ENCODE peak calls at places on chromosomes 7 and 10, in seven cellular contexts. S is NCI-H1092 treated with DMSO at 0.1 percent for 48 hours; G is stimulated activated CD8-positive, alpha-beta memory T cell treated with anti-CD3 and anti-CD28 coated beads, Interleukin-4, amount 100 ng/mL, for 4 hours; D is ELF-1; Y is activated T-cell treated with anti-CD3 and anti-CD28 coated beads, Interleukin-2, amount 50 U/mL, for 1 hour; Q is activated CD8-positive, alpha-beta memory T cell treated with anti-CD3 and anti-CD28 coated beads, Interleukin-2, amount 50 U/mL, for 48 hours; K is AG20443. P is an unnamed sample.
A peak's percentile ranks its signal among the peaks of the same experiment; 100 is the strongest.

GRCh38 chr7:81120141-81120540 is 201.3 kb upstream of the SEMA3C start:
- DNase-seq in S (no peak), G (no peak), D (no peak), Y (no peak), Q (no peak), K (no peak), P (no peak)

GRCh38 chr7:41994046-41994745 is 242.8 kb downstream of the GLI3 start:
- DNase-seq in S (no peak), G (no peak), D (no peak), Y (no peak), Q (no peak), K (no peak), P (no peak)

GRCh38 chr7:35697414-35698175 is 2.7 kb upstream of the HERPUD2 start:
- DNase-seq in S (no peak), G (no peak), D (peak; percentile 55), Y (no peak), Q (no peak), K (peak; percentile 46), P (no peak)

GRCh38 chr7:156725074-156725473 is 84.5 kb downstream of the RNF32 start:
- DNase-seq in S (peak; percentile 11), G (no peak), D (no peak), Y (no peak), Q (no peak), K (no peak), P (no peak)

GRCh38 chr7:155603190-155603857 is 41.1 kb upstream of the RBM33 start:
- DNase-seq in S (no peak), G (no peak), D (no peak), Y (no peak), Q (no peak), K (no peak), P (no peak)

GRCh38 chr7:38068461-38068860 is 109.6 kb upstream of the STARD3NL start:
- DNase-seq in S (no peak), G (no peak), D (no peak), Y (no peak), Q (no peak), K (no peak), P (no peak)

GRCh38 chr7:116210345-116211005 is at the start of gene TES:
- DNase-seq in S (peak; percentile 55), G (peak; percentile 35), D (peak; percentile 86), Y (peak; percentile 76), Q (peak; percentile 86), K (peak; percentile 83), P (peak; percentile 80)

GRCh38 chr7:31772211-31772610 is 85.2 kb downstream of the PPP1R17 start:
- DNase-seq in S (no peak), G (no peak), D (no peak), Y (no peak), Q (no peak), K (no peak), P (no peak)

GRCh38 chr7:135509589-135509838 is 388 bp downstream of the CNOT4 start:
- DNase-seq in S (no peak), G (no peak), D (no peak), Y (no peak), Q (no peak), K (no peak), P (no peak)

GRCh38 chr7:9488555-9488954 is 1055.1 kb downstream of the NXPH1 start:
- DNase-seq in S (no peak), G (no peak), D (no peak), Y (no peak), Q (no peak), K (peak; percentile 3), P (no peak)

GRCh38 chr10:14040787-14041631 is 289.7 kb downstream of the FRMD4A start:
- DNase-seq in S (no peak), G (no peak), D (no peak), Y (no peak), Q (no peak), K (no peak), P (no peak)

GRCh38 chr10:129709627-129710509 is 242.8 kb downstream of the MGMT start:
- DNase-seq in S (no peak), G (no peak), D (no peak), Y (no peak), Q (no peak), K (no peak), P (no peak)

GRCh38 chr10:89555688-89556445 is 20.5 kb upstream of the SLC16A12 start:
- DNase-seq in S (no peak), G (no peak), D (peak; percentile 10), Y (no peak), Q (no peak), K (no peak), P (no peak)

GRCh38 chr7:3095046-3095445 is 51.4 kb upstream of the CARD11 start:
- DNase-seq in S (no peak), G (peak; percentile 12), D (no peak), Y (peak; percentile 45), Q (peak; percentile 67), K (no peak), P (peak; percentile 68)

GRCh38 chr7:68785036-68785435 is 813.2 kb upstream of the AUTS2 start:
- DNase-seq in S (peak; percentile 23), G (no peak), D (no peak), Y (no peak), Q (no peak), K (no peak), P (no peak)

GRCh38 chr7:46432666-46433065 is 511.6 kb upstream of the IGFBP3 start:
- DNase-seq in S (no peak), G (no peak), D (no peak), Y (no peak), Q (no peak), K (no peak), P (no peak)

GRCh38 chr10:24908793-24909423 is 43.5 kb downstream of the PRTFDC1 start:
- DNase-seq in S (no peak), G (no peak), D (no peak), Y (no peak), Q (no peak), K (peak; percentile 28), P (peak; percentile 26)

GRCh38 chr10:132239126-132240031 is 52.6 kb downstream of the DPYSL4 start:
- DNase-seq in S (no peak), G (no peak), D (peak; percentile 32), Y (no peak), Q (no peak), K (no peak), P (no peak)

GRCh38 chr7:156490021-156490800 is 150.4 kb upstream of the RNF32 start:
- DNase-seq in S (no peak), G (no peak), D (no peak), Y (no peak), Q (no peak), K (no peak), P (no peak)

GRCh38 chr7:95427914-95428516 is 6.8 kb downstream of the PON2 start:
- DNase-seq in S (no peak), G (no peak), D (no peak), Y (no peak), Q (no peak), K (no peak), P (no peak)

GRCh38 chr7:23491502-23491901 is 21.2 kb upstream of the IGF2BP3 start:
- DNase-seq in S (no peak), G (no peak), D (no peak), Y (no peak), Q (no peak), K (no peak), P (no peak)

GRCh38 chr10:24318517-24318916 is 109.6 kb downstream of the KIAA1217 start:
- DNase-seq in S (no peak), G (no peak), D (no peak), Y (no peak), Q (no peak), K (no peak), P (no peak)

GRCh38 chr10:84049300-84050015 is 89.9 kb upstream of the GHITM start:
- DNase-seq in S (no peak), G (no peak), D (no peak), Y (no peak), Q (no peak), K (no peak), P (no peak)

GRCh38 chr10:25959540-25960232 is 25.7 kb downstream of the MYO3A start:
- DNase-seq in S (no peak), G (no peak), D (no peak), Y (no peak), Q (no peak), K (no peak), P (no peak)

GRCh38 chr10:18157909-18158308 is 17.7 kb downstream of the CACNB2 start:
- DNase-seq in S (no peak), G (no peak), D (no peak), Y (no peak), Q (no peak), K (peak; percentile 54), P (no peak)

GRCh38 chr10:121368347-121369025 is 229.8 kb downstream of the FGFR2 start:
- DNase-seq in S (no peak), G (no peak), D (no peak), Y (no peak), Q (no peak), K (no peak), P (no peak)

GRCh38 chr10:14547826-14548225 is 217.1 kb upstream of the FRMD4A start:
- DNase-seq in S (no peak), G (no peak), D (peak; percentile 79), Y (peak; percentile 28), Q (no peak), K (no peak), P (no peak)

GRCh38 chr10:58921366-58921947 is 255.0 kb upstream of the PHYHIPL start:
- DNase-seq in S (no peak), G (no peak), D (no peak), Y (no peak), Q (no peak), K (no peak), P (no peak)

GRCh38 chr7:22601028-22601795 is 101.2 kb upstream of the STEAP1B start:
- DNase-seq in S (no peak), G (no peak), D (no peak), Y (no peak), Q (no peak), K (peak; percentile 29), P (no peak)

GRCh38 chr7:114104035-114104434 is 185.2 kb upstream of the PPP1R3A start:
- DNase-seq in S (no peak), G (no peak), D (no peak), Y (no peak), Q (no peak), K (no peak), P (no peak)

GRCh38 chr7:88347098-88347497 is 40.4 kb upstream of the STEAP4 start:
- DNase-seq in S (no peak), G (no peak), D (no peak), Y (no peak), Q (no peak), K (no peak), P (no peak)

P was measured in activated CD4-positive, alpha-beta memory T cell treated with anti-CD3 and anti-CD28 coated beads for 36 hours.